ENCODE peak calls at places on chromosomes 4 and X, in eight cellular contexts. One of them, this sample, is unnamed.

GRCh38 chrX:93874554-93874953 is 200.5 kb downstream of the FAM133A start:
- DNase-seq in AG10803: no peak
- DNase-seq in A549: no peak
- DNase-seq in pancreas: no peak
- DNase-seq in fibroblast of mammary gland: peak
- DNase-seq in fibroblast of the aortic adventitia: peak
- DNase-seq in astrocyte of the spinal cord: no peak
- DNase-seq in foreskin fibroblast: no peak
- DNase-seq in this sample: no peak

GRCh38 chrX:153653556-153653955 is 6.6 kb downstream of the DUSP9 start:
- DNase-seq in AG10803: no peak
- DNase-seq in A549: no peak
- DNase-seq in pancreas: no peak
- DNase-seq in fibroblast of mammary gland: no peak
- DNase-seq in fibroblast of the aortic adventitia: no peak
- DNase-seq in astrocyte of the spinal cord: no peak
- DNase-seq in foreskin fibroblast: no peak
- DNase-seq in this sample: no peak

GRCh38 chr4:170497729-170498128 is 408.0 kb upstream of the AADAT start:
- DNase-seq in AG10803: no peak
- DNase-seq in A549: no peak
- DNase-seq in pancreas: no peak
- DNase-seq in fibroblast of mammary gland: no peak
- DNase-seq in fibroblast of the aortic adventitia: no peak
- DNase-seq in astrocyte of the spinal cord: no peak
- DNase-seq in foreskin fibroblast: no peak
- DNase-seq in this sample: no peak

GRCh38 chrX:95764972-95765451 is 919.6 kb upstream of the DIAPH2 start:
- DNase-seq in AG10803: peak
- DNase-seq in A549: no peak
- DNase-seq in pancreas: peak
- DNase-seq in fibroblast of mammary gland: peak
- DNase-seq in fibroblast of the aortic adventitia: peak
- DNase-seq in astrocyte of the spinal cord: peak
- DNase-seq in foreskin fibroblast: no peak
- DNase-seq in this sample: no peak

GRCh38 chr4:1463088-1463926 is 57.1 kb upstream of the NKX1-1 start:
- DNase-seq in AG10803: peak
- DNase-seq in A549: no peak
- DNase-seq in pancreas: no peak
- DNase-seq in fibroblast of mammary gland: peak
- DNase-seq in fibroblast of the aortic adventitia: peak
- DNase-seq in astrocyte of the spinal cord: no peak
- DNase-seq in foreskin fibroblast: peak
- DNase-seq in this sample: peak

GRCh38 chr4:69497081-69497480 is 1.4 kb upstream of the UGT2B4 start:
- DNase-seq in AG10803: no peak
- DNase-seq in A549: no peak
- DNase-seq in pancreas: no peak
- DNase-seq in fibroblast of mammary gland: peak
- DNase-seq in fibroblast of the aortic adventitia: peak
- DNase-seq in astrocyte of the spinal cord: peak
- DNase-seq in foreskin fibroblast: no peak
- DNase-seq in this sample: peak

GRCh38 chr4:141131738-141132688 is 1.3 kb downstream of the RNF150 start:
- DNase-seq in AG10803: no peak
- DNase-seq in A549: no peak
- DNase-seq in pancreas: no peak
- DNase-seq in fibroblast of mammary gland: no peak
- DNase-seq in fibroblast of the aortic adventitia: peak
- DNase-seq in astrocyte of the spinal cord: peak
- DNase-seq in foreskin fibroblast: no peak
- DNase-seq in this sample: no peak

GRCh38 chr4:38925492-38926418 is 58.1 kb downstream of the FAM114A1 start:
- DNase-seq in AG10803: no peak
- DNase-seq in A549: no peak
- DNase-seq in pancreas: no peak
- DNase-seq in fibroblast of mammary gland: no peak
- DNase-seq in fibroblast of the aortic adventitia: no peak
- DNase-seq in astrocyte of the spinal cord: no peak
- DNase-seq in foreskin fibroblast: no peak
- DNase-seq in this sample: no peak

GRCh38 chr4:185293202-185293601 is 83.8 kb downstream of the SNX25 start:
- DNase-seq in AG10803: no peak
- DNase-seq in A549: no peak
- DNase-seq in pancreas: no peak
- DNase-seq in fibroblast of mammary gland: no peak
- DNase-seq in fibroblast of the aortic adventitia: no peak
- DNase-seq in astrocyte of the spinal cord: no peak
- DNase-seq in foreskin fibroblast: no peak
- DNase-seq in this sample: no peak

DNA sequence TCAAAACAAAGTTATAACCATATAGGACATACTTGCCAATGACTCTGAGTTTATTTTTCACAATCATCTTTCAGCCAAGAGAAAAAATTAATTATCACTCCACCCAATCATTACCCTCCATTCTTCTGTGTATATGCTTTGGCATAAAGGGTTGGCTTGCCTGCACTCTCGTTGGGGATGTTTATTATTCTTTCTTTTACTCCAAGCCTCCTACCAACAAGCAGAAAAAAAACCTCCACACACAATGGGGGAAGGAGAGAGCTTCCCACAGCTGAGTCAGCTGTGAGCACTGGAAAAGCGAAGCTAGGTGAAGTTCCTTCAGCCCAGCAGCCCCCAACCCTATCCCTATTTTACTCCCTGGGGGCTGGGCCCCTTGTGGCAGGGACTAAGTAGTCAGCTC is 1.5 kb downstream of the OPHN1 start:
- DNase-seq in AG10803: no peak
- DNase-seq in A549: no peak
- DNase-seq in pancreas: no peak
- DNase-seq in fibroblast of mammary gland: no peak
- DNase-seq in fibroblast of the aortic adventitia: peak
- DNase-seq in astrocyte of the spinal cord: peak
- DNase-seq in foreskin fibroblast: no peak
- DNase-seq in this sample: no peak
- H3K4me3 ChIP-seq in AG10803: no peak
- H3K4me3 ChIP-seq in A549: no peak
- H3K4me3 ChIP-seq in pancreas: no peak
- H3K4me3 ChIP-seq in fibroblast of mammary gland: no peak
- H3K4me3 ChIP-seq in fibroblast of the aortic adventitia: peak
- H3K4me3 ChIP-seq in astrocyte of the spinal cord: peak
- H3K4me3 ChIP-seq in foreskin fibroblast: no peak
- H3K4me3 ChIP-seq in this sample: no peak

GRCh38 chr4:108255203-108255747 is 86.5 kb upstream of the LEF1 start:
- DNase-seq in AG10803: no peak
- DNase-seq in A549: no peak
- DNase-seq in pancreas: no peak
- DNase-seq in fibroblast of mammary gland: no peak
- DNase-seq in fibroblast of the aortic adventitia: no peak
- DNase-seq in astrocyte of the spinal cord: no peak
- DNase-seq in foreskin fibroblast: no peak
- DNase-seq in this sample: no peak

GRCh38 chr4:108256538-108256937 is 87.8 kb upstream of the LEF1 start:
- DNase-seq in AG10803: no peak
- DNase-seq in A549: no peak
- DNase-seq in pancreas: no peak
- DNase-seq in fibroblast of mammary gland: no peak
- DNase-seq in fibroblast of the aortic adventitia: no peak
- DNase-seq in astrocyte of the spinal cord: no peak
- DNase-seq in foreskin fibroblast: no peak
- DNase-seq in this sample: no peak
- H3K4me3 ChIP-seq in AG10803: no peak
- H3K4me3 ChIP-seq in A549: no peak
- H3K4me3 ChIP-seq in pancreas: no peak
- H3K4me3 ChIP-seq in fibroblast of mammary gland: no peak
- H3K4me3 ChIP-seq in fibroblast of the aortic adventitia: no peak
- H3K4me3 ChIP-seq in astrocyte of the spinal cord: no peak
- H3K4me3 ChIP-seq in foreskin fibroblast: no peak
- H3K4me3 ChIP-seq in this sample: no peak

DNA sequence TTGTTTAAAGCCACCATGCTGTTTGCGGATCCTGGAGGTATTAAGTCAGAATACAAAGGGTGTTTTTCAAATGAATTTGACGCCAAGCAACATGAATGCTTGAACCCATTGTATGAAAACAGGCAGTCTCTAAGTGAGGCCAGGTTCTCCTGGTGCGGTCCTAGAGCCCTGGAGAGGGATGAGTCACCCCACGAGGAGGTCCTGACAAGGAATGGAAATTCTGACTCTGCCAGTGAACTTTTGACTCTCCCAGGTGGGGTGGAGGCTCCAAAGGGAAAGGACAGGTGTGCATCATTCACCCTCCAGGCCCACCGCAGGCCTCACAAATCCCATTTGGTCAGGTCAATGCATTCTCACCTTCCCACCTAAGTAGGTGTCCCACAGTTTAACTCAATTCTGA is 1.5 kb downstream of the TRIM2 start:
- DNase-seq in AG10803: no peak
- DNase-seq in A549: no peak
- DNase-seq in pancreas: peak
- DNase-seq in fibroblast of mammary gland: peak
- DNase-seq in fibroblast of the aortic adventitia: no peak
- DNase-seq in astrocyte of the spinal cord: peak
- DNase-seq in foreskin fibroblast: no peak
- DNase-seq in this sample: no peak
- H3K4me3 ChIP-seq in AG10803: no peak
- H3K4me3 ChIP-seq in A549: no peak
- H3K4me3 ChIP-seq in pancreas: peak
- H3K4me3 ChIP-seq in fibroblast of mammary gland: no peak
- H3K4me3 ChIP-seq in fibroblast of the aortic adventitia: no peak
- H3K4me3 ChIP-seq in astrocyte of the spinal cord: no peak
- H3K4me3 ChIP-seq in foreskin fibroblast: no peak
- H3K4me3 ChIP-seq in this sample: no peak

GRCh38 chrX:71216446-71216845 is 6.6 kb upstream of the GJB1 start:
- DNase-seq in AG10803: no peak
- DNase-seq in A549: no peak
- DNase-seq in pancreas: peak
- DNase-seq in fibroblast of mammary gland: no peak
- DNase-seq in fibroblast of the aortic adventitia: peak
- DNase-seq in astrocyte of the spinal cord: no peak
- DNase-seq in foreskin fibroblast: no peak
- DNase-seq in this sample: no peak
- H3K4me3 ChIP-seq in AG10803: no peak
- H3K4me3 ChIP-seq in A549: no peak
- H3K4me3 ChIP-seq in pancreas: peak
- H3K4me3 ChIP-seq in fibroblast of mammary gland: no peak
- H3K4me3 ChIP-seq in fibroblast of the aortic adventitia: no peak
- H3K4me3 ChIP-seq in astrocyte of the spinal cord: no peak
- H3K4me3 ChIP-seq in foreskin fibroblast: no peak
- H3K4me3 ChIP-seq in this sample: no peak

DNA sequence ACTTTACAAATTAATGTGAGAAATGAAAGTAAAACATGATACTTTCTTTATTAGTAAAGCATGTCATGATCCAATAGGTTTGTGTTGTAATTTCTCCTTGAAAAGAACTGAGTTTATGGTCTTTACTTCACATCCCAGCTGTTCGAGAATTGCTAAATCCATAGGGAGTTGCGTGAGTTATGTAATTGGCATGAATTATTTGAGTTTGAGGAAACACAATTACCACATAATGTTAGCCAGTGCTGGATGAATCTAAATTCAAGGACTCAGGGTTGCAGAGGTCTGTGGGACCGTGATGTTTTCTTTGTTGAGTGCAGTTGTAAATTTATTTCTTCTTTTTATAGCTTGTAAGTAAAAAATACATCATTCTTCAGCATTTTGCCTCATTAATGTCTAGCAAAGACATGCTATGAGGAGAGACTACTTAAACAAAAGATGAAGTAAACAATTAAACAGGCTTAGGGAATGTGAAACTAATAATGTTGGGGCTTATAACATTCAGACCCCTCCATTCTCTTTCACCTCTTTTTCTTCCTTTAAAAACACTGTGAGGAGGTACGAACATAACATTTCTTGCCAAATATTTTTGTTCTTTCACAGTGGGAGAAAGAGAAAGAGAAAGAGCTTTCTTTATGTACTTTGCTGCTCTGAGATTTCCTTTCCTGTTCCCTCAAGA is 159.7 kb upstream of the ANK2 start:
- DNase-seq in AG10803: peak
- DNase-seq in A549: no peak
- DNase-seq in pancreas: no peak
- DNase-seq in fibroblast of mammary gland: peak
- DNase-seq in fibroblast of the aortic adventitia: peak
- DNase-seq in astrocyte of the spinal cord: peak
- DNase-seq in foreskin fibroblast: peak
- DNase-seq in this sample: peak
- H3K4me3 ChIP-seq in AG10803: peak
- H3K4me3 ChIP-seq in A549: no peak
- H3K4me3 ChIP-seq in pancreas: no peak
- H3K4me3 ChIP-seq in fibroblast of mammary gland: peak
- H3K4me3 ChIP-seq in fibroblast of the aortic adventitia: peak
- H3K4me3 ChIP-seq in astrocyte of the spinal cord: peak
- H3K4me3 ChIP-seq in foreskin fibroblast: peak
- H3K4me3 ChIP-seq in this sample: peak

DNA sequence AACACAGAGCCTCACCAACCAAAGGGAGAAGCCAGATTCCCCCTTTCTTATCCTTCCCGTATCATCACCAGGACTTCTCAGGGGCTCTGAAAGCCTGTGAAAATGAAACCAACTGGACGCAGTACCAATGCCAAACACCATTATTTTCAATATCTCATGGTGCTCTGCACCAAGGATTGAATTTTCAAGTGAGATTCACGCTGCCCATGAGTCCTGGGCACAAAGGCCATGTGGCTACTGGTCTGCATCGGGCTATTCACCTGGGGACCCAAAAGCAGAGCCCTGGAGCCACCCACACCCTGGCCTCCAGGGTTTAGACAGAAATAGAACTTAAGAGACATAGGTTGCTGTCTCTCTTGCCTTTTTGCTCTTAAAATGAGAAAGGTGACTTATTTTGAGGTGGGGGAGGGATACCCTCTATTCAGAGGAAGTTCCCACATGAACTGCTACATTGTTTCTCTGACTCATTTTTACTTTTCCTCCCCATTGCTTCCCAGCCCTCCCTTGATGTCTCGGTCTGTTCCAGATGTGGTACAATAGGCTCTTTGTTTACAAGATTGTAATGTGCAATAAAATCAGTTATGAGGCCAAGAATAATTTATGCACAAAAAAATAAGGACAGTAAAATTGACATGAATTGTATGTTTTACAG is 55.4 kb downstream of the MAML3 start:
- DNase-seq in AG10803: peak
- DNase-seq in A549: no peak
- DNase-seq in pancreas: no peak
- DNase-seq in fibroblast of mammary gland: peak
- DNase-seq in fibroblast of the aortic adventitia: peak
- DNase-seq in astrocyte of the spinal cord: peak
- DNase-seq in foreskin fibroblast: peak
- DNase-seq in this sample: no peak
- H3K4me3 ChIP-seq in AG10803: peak
- H3K4me3 ChIP-seq in A549: peak
- H3K4me3 ChIP-seq in pancreas: peak
- H3K4me3 ChIP-seq in fibroblast of mammary gland: no peak
- H3K4me3 ChIP-seq in fibroblast of the aortic adventitia: no peak
- H3K4me3 ChIP-seq in astrocyte of the spinal cord: no peak
- H3K4me3 ChIP-seq in foreskin fibroblast: no peak
- H3K4me3 ChIP-seq in this sample: no peak

This sample was measured in skeletal muscle cell.